ENCODE peak calls at places on chromosomes 13 and 19, in seven cellular contexts. One of them, this sample, is unnamed.

GRCh38 chr19:49490287-49491029 is 3.0 kb downstream of the RPL13A start:
- DNase-seq in SK-N-SH: no peak
- DNase-seq in K562: no peak
- DNase-seq in HepG2: no peak
- DNase-seq in GM12878: no peak
- DNase-seq in H1: no peak
- DNase-seq in HCT116: no peak
- DNase-seq in this sample: no peak

GRCh38 chr19:53272044-53272443 is 4.5 kb upstream of the VN1R4 start:
- DNase-seq in SK-N-SH: no peak
- DNase-seq in K562: no peak
- DNase-seq in HepG2: no peak
- DNase-seq in GM12878: no peak
- DNase-seq in H1: no peak
- DNase-seq in HCT116: no peak
- DNase-seq in this sample: no peak

GRCh38 chr19:4504874-4505569 is 13.3 kb downstream of the PLIN4 start:
- DNase-seq in SK-N-SH: no peak
- DNase-seq in K562: no peak
- DNase-seq in HepG2: no peak
- DNase-seq in GM12878: no peak
- DNase-seq in H1: no peak
- DNase-seq in HCT116: no peak
- DNase-seq in this sample: no peak

GRCh38 chr13:28541966-28542365 is 47.0 kb upstream of the FLT1 start:
- DNase-seq in SK-N-SH: no peak
- DNase-seq in K562: no peak
- DNase-seq in HepG2: no peak
- DNase-seq in GM12878: no peak
- DNase-seq in H1: no peak
- DNase-seq in HCT116: no peak
- DNase-seq in this sample: no peak

GRCh38 chr19:29525901-29526729 is at the start of gene VSTM2B:
- DNase-seq in SK-N-SH: peak
- DNase-seq in K562: no peak
- DNase-seq in HepG2: no peak
- DNase-seq in GM12878: no peak
- DNase-seq in H1: peak
- DNase-seq in HCT116: no peak
- DNase-seq in this sample: no peak

GRCh38 chr19:11598746-11599145 is 1.5 kb downstream of the ZNF627 start:
- DNase-seq in SK-N-SH: no peak
- DNase-seq in K562: no peak
- DNase-seq in HepG2: no peak
- DNase-seq in GM12878: no peak
- DNase-seq in H1: no peak
- DNase-seq in HCT116: no peak
- DNase-seq in this sample: no peak

GRCh38 chr13:20815469-20815868 is 41.7 kb upstream of the EEF1AKMT1 start:
- DNase-seq in SK-N-SH: no peak
- DNase-seq in K562: no peak
- DNase-seq in HepG2: no peak
- DNase-seq in GM12878: no peak
- DNase-seq in H1: no peak
- DNase-seq in HCT116: no peak
- DNase-seq in this sample: no peak

GRCh38 chr13:45370922-45371406 is 30.0 kb upstream of the TPT1 start:
- DNase-seq in SK-N-SH: peak
- DNase-seq in K562: peak
- DNase-seq in HepG2: no peak
- DNase-seq in GM12878: no peak
- DNase-seq in H1: peak
- DNase-seq in HCT116: no peak
- DNase-seq in this sample: peak

GRCh38 chr19:38024991-38025716 is 118.1 kb downstream of the SIPA1L3 start:
- DNase-seq in SK-N-SH: no peak
- DNase-seq in K562: peak
- DNase-seq in HepG2: no peak
- DNase-seq in GM12878: no peak
- DNase-seq in H1: no peak
- DNase-seq in HCT116: no peak
- DNase-seq in this sample: no peak

GRCh38 chr13:53250272-53250875 is 221.8 kb downstream of the OLFM4 start:
- DNase-seq in SK-N-SH: peak
- DNase-seq in K562: peak
- DNase-seq in HepG2: peak
- DNase-seq in GM12878: peak
- DNase-seq in H1: no peak
- DNase-seq in HCT116: peak
- DNase-seq in this sample: peak

GRCh38 chr19:48798937-48799336 is 11.9 kb downstream of the BCAT2 start:
- DNase-seq in SK-N-SH: peak
- DNase-seq in K562: no peak
- DNase-seq in HepG2: no peak
- DNase-seq in GM12878: peak
- DNase-seq in H1: peak
- DNase-seq in HCT116: no peak
- DNase-seq in this sample: no peak

GRCh38 chr19:6234527-6234926 is 45.2 kb downstream of the MLLT1 start:
- DNase-seq in SK-N-SH: peak
- DNase-seq in K562: no peak
- DNase-seq in HepG2: no peak
- DNase-seq in GM12878: no peak
- DNase-seq in H1: no peak
- DNase-seq in HCT116: no peak
- DNase-seq in this sample: no peak

GRCh38 chr19:47495478-47496372 is 11.7 kb upstream of the KPTN start:
- DNase-seq in SK-N-SH: no peak
- DNase-seq in K562: no peak
- DNase-seq in HepG2: no peak
- DNase-seq in GM12878: no peak
- DNase-seq in H1: no peak
- DNase-seq in HCT116: no peak
- DNase-seq in this sample: no peak

GRCh38 chr19:1016647-1017114 is 4.2 kb downstream of the TMEM259 start:
- DNase-seq in SK-N-SH: no peak
- DNase-seq in K562: no peak
- DNase-seq in HepG2: no peak
- DNase-seq in GM12878: no peak
- DNase-seq in H1: no peak
- DNase-seq in HCT116: no peak
- DNase-seq in this sample: no peak

GRCh38 chr19:5152767-5153532 is 184.0 kb downstream of the KDM4B start:
- DNase-seq in SK-N-SH: peak
- DNase-seq in K562: no peak
- DNase-seq in HepG2: no peak
- DNase-seq in GM12878: no peak
- DNase-seq in H1: no peak
- DNase-seq in HCT116: no peak
- DNase-seq in this sample: no peak

GRCh38 chr19:11418166-11418517 is 972 bp downstream of the RGL3 start:
- DNase-seq in SK-N-SH: peak
- DNase-seq in K562: no peak
- DNase-seq in HepG2: no peak
- DNase-seq in GM12878: no peak
- DNase-seq in H1: no peak
- DNase-seq in HCT116: no peak
- DNase-seq in this sample: no peak

GRCh38 chr19:45809643-45810159 is 5.4 kb downstream of the RSPH6A start:
- DNase-seq in SK-N-SH: no peak
- DNase-seq in K562: peak
- DNase-seq in HepG2: no peak
- DNase-seq in GM12878: no peak
- DNase-seq in H1: no peak
- DNase-seq in HCT116: no peak
- DNase-seq in this sample: no peak

GRCh38 chr19:29662604-29663404 is 2.5 kb upstream of the PLEKHF1 start:
- DNase-seq in SK-N-SH: no peak
- DNase-seq in K562: peak
- DNase-seq in HepG2: no peak
- DNase-seq in GM12878: no peak
- DNase-seq in H1: no peak
- DNase-seq in HCT116: no peak
- DNase-seq in this sample: no peak

GRCh38 chr13:45238945-45239795 is 38.3 kb upstream of the KCTD4 start:
- DNase-seq in SK-N-SH: no peak
- DNase-seq in K562: no peak
- DNase-seq in HepG2: no peak
- DNase-seq in GM12878: no peak
- DNase-seq in H1: no peak
- DNase-seq in HCT116: no peak
- DNase-seq in this sample: no peak

GRCh38 chr13:97000295-97000925 is 6.1 kb upstream of the OXGR1 start:
- DNase-seq in SK-N-SH: no peak
- DNase-seq in K562: no peak
- DNase-seq in HepG2: no peak
- DNase-seq in GM12878: no peak
- DNase-seq in H1: no peak
- DNase-seq in HCT116: no peak
- DNase-seq in this sample: no peak

GRCh38 chr19:43820861-43821215 is 6.3 kb upstream of the ZNF283 start:
- DNase-seq in SK-N-SH: no peak
- DNase-seq in K562: no peak
- DNase-seq in HepG2: no peak
- DNase-seq in GM12878: no peak
- DNase-seq in H1: no peak
- DNase-seq in HCT116: no peak
- DNase-seq in this sample: no peak

GRCh38 chr19:43818500-43818899 is 8.6 kb upstream of the ZNF283 start:
- DNase-seq in SK-N-SH: no peak
- DNase-seq in K562: no peak
- DNase-seq in HepG2: no peak
- DNase-seq in GM12878: no peak
- DNase-seq in H1: no peak
- DNase-seq in HCT116: no peak
- DNase-seq in this sample: peak

GRCh38 chr19:43814663-43815352 is 12.3 kb upstream of the ZNF283 start:
- DNase-seq in SK-N-SH: no peak
- DNase-seq in K562: no peak
- DNase-seq in HepG2: no peak
- DNase-seq in GM12878: no peak
- DNase-seq in H1: no peak
- DNase-seq in HCT116: no peak
- DNase-seq in this sample: no peak

GRCh38 chr19:43820098-43820860 is 6.8 kb upstream of the ZNF283 start:
- DNase-seq in SK-N-SH: peak
- DNase-seq in K562: no peak
- DNase-seq in HepG2: no peak
- DNase-seq in GM12878: no peak
- DNase-seq in H1: no peak
- DNase-seq in HCT116: no peak
- DNase-seq in this sample: no peak
- TF ChIP-seq JUND in SK-N-SH: no peak
- TF ChIP-seq JUND in K562: no peak
- TF ChIP-seq JUND in HepG2: no peak
- TF ChIP-seq JUND in GM12878: no peak
- TF ChIP-seq JUND in H1: no peak
- TF ChIP-seq JUND in HCT116: no peak
- TF ChIP-seq JUND in this sample: no peak

GRCh38 chr13:30877335-30877734 is 28.7 kb upstream of the MEDAG start:
- DNase-seq in SK-N-SH: no peak
- DNase-seq in K562: no peak
- DNase-seq in HepG2: no peak
- DNase-seq in GM12878: no peak
- DNase-seq in H1: no peak
- DNase-seq in HCT116: no peak
- DNase-seq in this sample: no peak
- TF ChIP-seq JUND in SK-N-SH: no peak
- TF ChIP-seq JUND in K562: no peak
- TF ChIP-seq JUND in HepG2: no peak
- TF ChIP-seq JUND in GM12878: no peak
- TF ChIP-seq JUND in H1: no peak
- TF ChIP-seq JUND in HCT116: no peak
- TF ChIP-seq JUND in this sample: no peak

GRCh38 chr13:109843695-109844094 is 57.3 kb upstream of the IRS2 start:
- DNase-seq in SK-N-SH: no peak
- DNase-seq in K562: no peak
- DNase-seq in HepG2: no peak
- DNase-seq in GM12878: no peak
- DNase-seq in H1: no peak
- DNase-seq in HCT116: no peak
- DNase-seq in this sample: no peak

GRCh38 chr13:109836629-109837607 is 50.5 kb upstream of the IRS2 start:
- DNase-seq in SK-N-SH: no peak
- DNase-seq in K562: no peak
- DNase-seq in HepG2: peak
- DNase-seq in GM12878: peak
- DNase-seq in H1: no peak
- DNase-seq in HCT116: no peak
- DNase-seq in this sample: no peak

GRCh38 chr13:109840893-109841287 is 54.5 kb upstream of the IRS2 start:
- DNase-seq in SK-N-SH: no peak
- DNase-seq in K562: no peak
- DNase-seq in HepG2: no peak
- DNase-seq in GM12878: no peak
- DNase-seq in H1: no peak
- DNase-seq in HCT116: no peak
- DNase-seq in this sample: no peak

GRCh38 chr13:109842521-109842920 is 56.1 kb upstream of the IRS2 start:
- DNase-seq in SK-N-SH: no peak
- DNase-seq in K562: no peak
- DNase-seq in HepG2: no peak
- DNase-seq in GM12878: no peak
- DNase-seq in H1: no peak
- DNase-seq in HCT116: no peak
- DNase-seq in this sample: no peak

DNA sequence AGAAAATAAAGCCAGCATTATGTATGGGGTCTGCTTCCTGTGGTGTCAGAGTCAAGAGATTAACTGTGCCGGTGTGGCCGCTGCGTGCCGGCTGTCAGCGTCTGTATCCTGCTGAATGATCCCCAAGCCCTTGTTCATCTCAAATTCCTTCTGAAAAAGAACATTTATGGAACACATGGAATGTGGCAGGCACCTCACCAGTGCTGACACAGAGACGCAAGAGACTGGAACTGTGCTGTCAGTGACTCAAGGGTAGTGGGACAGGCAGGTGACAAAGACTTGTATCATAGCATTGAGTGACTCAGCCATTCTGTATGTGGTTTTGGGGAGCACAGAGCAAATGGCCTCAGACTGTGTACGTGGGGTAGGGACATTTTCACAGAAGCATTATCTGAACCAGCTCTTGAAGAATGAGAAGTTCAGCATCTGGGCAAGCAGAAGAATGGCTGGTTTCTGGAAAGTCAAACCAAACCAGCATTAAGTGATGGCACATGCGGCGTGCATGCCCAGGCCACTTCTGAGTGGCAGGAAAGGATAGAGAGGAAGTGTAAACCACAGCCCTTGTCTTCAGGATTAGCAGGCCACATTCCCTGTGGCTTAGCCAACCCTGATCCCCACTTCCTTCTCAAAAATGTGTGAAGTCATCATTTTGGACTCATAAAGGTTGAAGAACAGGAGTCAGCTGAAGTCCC is 54.0 kb upstream of the IRS2 start:
- DNase-seq in SK-N-SH: no peak
- DNase-seq in K562: no peak
- DNase-seq in HepG2: no peak
- DNase-seq in GM12878: no peak
- DNase-seq in H1: no peak
- DNase-seq in HCT116: peak
- DNase-seq in this sample: no peak
- TF ChIP-seq JUND in SK-N-SH: no peak
- TF ChIP-seq JUND in K562: no peak
- TF ChIP-seq JUND in HepG2: no peak
- TF ChIP-seq JUND in GM12878: no peak
- TF ChIP-seq JUND in H1: no peak
- TF ChIP-seq JUND in HCT116: peak
- TF ChIP-seq JUND in this sample: no peak

GRCh38 chr13:108921238-108921637 is 291.8 kb downstream of the MYO16 start:
- DNase-seq in SK-N-SH: no peak
- DNase-seq in K562: peak
- DNase-seq in HepG2: no peak
- DNase-seq in GM12878: no peak
- DNase-seq in H1: no peak
- DNase-seq in HCT116: no peak
- DNase-seq in this sample: no peak
- TF ChIP-seq JUND in SK-N-SH: no peak
- TF ChIP-seq JUND in K562: no peak
- TF ChIP-seq JUND in HepG2: no peak
- TF ChIP-seq JUND in GM12878: no peak
- TF ChIP-seq JUND in H1: no peak
- TF ChIP-seq JUND in HCT116: no peak
- TF ChIP-seq JUND in this sample: no peak